ENCODE peak calls at places on chromosomes 4 and X, in ten cellular contexts. C, F, E, T, J, A, R, L, Y and O are unnamed samples.

GRCh38 chrX:101999644-102000539 is 68.1 kb upstream of the ZMAT1 start:
- DNase-seq in J (no peak), F (no peak), L (no peak), R (no peak), T (no peak), C (no peak), E (no peak), A (no peak), Y (no peak), O (no peak)

GRCh38 chrX:78997870-78998558 is 52.8 kb downstream of the P2RY10 start:
- DNase-seq in L (no peak), Y (peak; percentile 1), E (no peak), T (no peak), R (no peak), C (no peak), J (no peak), A (no peak), F (peak; percentile 13), O (no peak)

GRCh38 chr4:3041192-3042142 is 32.9 kb downstream of the HTT-AS start:
- DNase-seq in J (no peak), C (no peak), T (peak; percentile 65), F (peak; percentile 39), Y (peak; percentile 21), R (peak; percentile 35), L (peak; percentile 63), E (peak; percentile 64), A (peak; percentile 33), O (no peak)

GRCh38 chrX:37781808-37782207 is 1.9 kb downstream of the CYBB start:
- DNase-seq in C (no peak), A (no peak), L (peak; percentile 21), F (no peak), E (no peak), T (no peak), Y (no peak), R (no peak), J (no peak), O (no peak)

GRCh38 chr4:80264825-80265224 is 1.6 kb upstream of the FGF5 start:
- DNase-seq in Y (no peak), C (no peak), T (no peak), A (no peak), R (no peak), J (no peak), F (no peak), L (no peak), E (no peak), O (no peak)

GRCh38 chr4:25865586-25865985 is 2.8 kb upstream of the SEL1L3 start:
- DNase-seq in Y (no peak), E (no peak), A (no peak), F (no peak), C (no peak), T (peak; percentile 88), R (peak; percentile 65), L (peak; percentile 92), J (no peak), O (peak; percentile 90)

GRCh38 chr4:98573791-98574190 is 84.6 kb downstream of the TSPAN5 start:
- DNase-seq in Y (no peak), J (no peak), F (no peak), C (no peak), L (no peak), E (no peak), A (no peak), T (peak; percentile 53), R (no peak), O (no peak)

GRCh38 chr4:164866817-164867490 is 10.0 kb upstream of the APELA start:
- DNase-seq in Y (no peak), L (no peak), R (no peak), T (no peak), J (no peak), C (no peak), E (no peak), A (no peak), F (no peak), O (no peak)

GRCh38 chr4:83561381-83561780 is 25.5 kb downstream of the GPAT3 start:
- DNase-seq in T (peak; percentile 90), J (no peak), L (peak; percentile 40), C (no peak), E (peak; percentile 12), A (peak; percentile 31), Y (no peak), R (peak; percentile 38), F (peak; percentile 18), O (peak; percentile 84)

GRCh38 chrX:40157228-40158035 is 59.7 kb upstream of the BCOR start:
- DNase-seq in J (no peak), L (no peak), A (no peak), F (no peak), E (no peak), R (no peak), T (no peak), C (no peak), Y (no peak), O (no peak)

GRCh38 chr4:87961993-87962791 is 13.3 kb upstream of the SPP1 start:
- DNase-seq in J (no peak), C (no peak), F (no peak), T (peak; percentile 52), E (peak; percentile 49), R (no peak), A (no peak), L (no peak), Y (no peak), O (peak; percentile 14)

GRCh38 chr4:110609044-110609750 is 13.7 kb downstream of the PITX2 start:
- DNase-seq in E (no peak), R (no peak), F (no peak), C (no peak), A (no peak), Y (no peak), T (no peak), J (no peak), L (no peak), O (no peak)

GRCh38 chrX:13005671-13006473 is 31.0 kb downstream of the TMSB4X start:
- DNase-seq in R (peak; percentile 54), T (peak; percentile 42), C (no peak), L (no peak), J (peak; percentile 1), Y (no peak), F (no peak), E (no peak), A (no peak), O (no peak)

GRCh38 chr4:52825311-52826090 is 36.6 kb upstream of the RASL11B start:
- DNase-seq in C (no peak), R (no peak), Y (no peak), L (no peak), T (no peak), F (no peak), A (no peak), J (no peak), E (no peak), O (no peak)

DNA sequence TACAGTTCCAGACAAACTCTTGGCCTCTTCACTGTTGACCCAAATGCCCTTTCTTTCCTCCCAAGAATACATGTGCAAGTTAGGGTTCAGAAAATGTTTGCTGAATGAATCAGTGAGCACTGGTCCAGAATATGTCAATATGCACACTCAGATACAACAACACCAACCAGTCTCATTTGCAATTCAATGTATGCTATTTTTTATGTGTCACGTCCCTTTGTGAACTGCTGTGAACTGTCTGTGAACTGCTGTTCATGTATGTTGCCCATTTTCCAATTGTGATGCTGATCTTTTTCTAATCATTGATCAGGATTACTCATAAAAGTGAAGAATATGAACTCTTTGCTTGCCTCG is 17.8 kb downstream of the GAB3 start:
- DNase-seq in J (no peak), C (no peak), L (no peak), F (no peak), R (no peak), E (peak; percentile 52), A (no peak), T (no peak), Y (no peak), O (no peak)
- H3K27ac ChIP-seq in J (no peak overlapping the region), C (no peak overlapping the region), L (peak overlapping the region; percentile 77), F (no peak overlapping the region), R (peak overlapping the region; percentile 84), E (peak overlapping the region; percentile 87), A (peak overlapping the region; percentile 66), T (no peak overlapping the region), Y (no peak overlapping the region), O (peak overlapping the region; percentile 64)

DNA sequence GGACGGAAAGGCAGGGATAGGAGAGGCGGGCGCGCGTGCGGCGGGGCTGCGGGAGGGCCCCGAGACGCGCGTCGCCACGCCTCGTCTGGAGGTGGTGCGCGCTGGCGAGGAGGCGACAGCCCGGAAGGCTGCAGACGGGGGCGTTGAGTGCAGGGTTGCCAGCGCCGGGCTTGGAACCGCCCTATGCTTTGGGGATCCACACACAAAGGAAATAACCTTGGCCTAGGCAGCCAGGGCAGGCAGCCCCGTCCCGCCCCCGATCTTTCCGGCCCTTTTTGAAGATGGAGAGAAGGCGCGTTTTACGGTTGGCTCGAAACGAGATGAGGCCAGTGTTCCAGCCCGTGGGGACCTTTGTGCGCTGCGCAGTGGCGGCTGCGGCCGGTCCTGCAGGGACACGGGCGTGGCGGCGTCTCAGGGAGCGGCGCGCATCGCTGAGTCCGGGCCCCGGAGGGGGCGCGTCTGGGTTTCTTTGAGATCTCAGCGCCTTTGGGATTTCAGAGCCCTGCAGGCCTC is 50.8 kb upstream of the TRIM2 start:
- DNase-seq in C (no peak), L (peak; percentile 74), A (no peak), R (peak; percentile 50), J (peak; percentile 60), T (peak; percentile 51), E (peak; percentile 11), Y (peak; percentile 49), F (peak; percentile 65), O (no peak)
- H3K27ac ChIP-seq in C (no peak overlapping the region), L (peak overlapping the region; percentile 64), A (peak overlapping the region; percentile 1), R (peak overlapping the region; percentile 17), J (peak overlapping the region; percentile 79), T (no peak overlapping the region), E (no peak overlapping the region), Y (peak overlapping the region; percentile 67), F (no peak overlapping the region), O (no peak overlapping the region)

GRCh38 chr4:40140206-40140605 is 56.6 kb upstream of the RHOH start:
- DNase-seq in C (no peak), L (no peak), R (no peak), Y (no peak), J (no peak), A (no peak), F (no peak), T (no peak), E (no peak), O (no peak)
- H3K27ac ChIP-seq in C (no peak overlapping the region), L (no peak overlapping the region), R (no peak overlapping the region), Y (no peak overlapping the region), J (no peak overlapping the region), A (no peak overlapping the region), F (no peak overlapping the region), T (no peak overlapping the region), E (no peak overlapping the region), O (no peak overlapping the region)

GRCh38 chr4:101339332-101339731 is 8.0 kb downstream of the PPP3CA start:
- DNase-seq in F (no peak), R (no peak), A (no peak), J (no peak), L (no peak), E (no peak), T (no peak), Y (no peak), C (no peak), O (no peak)
- H3K27ac ChIP-seq in F (no peak overlapping the region), R (no peak overlapping the region), A (no peak overlapping the region), J (no peak overlapping the region), L (no peak overlapping the region), E (no peak overlapping the region), T (no peak overlapping the region), Y (no peak overlapping the region), C (no peak overlapping the region), O (no peak overlapping the region)